ENCODE peak calls at places on chromosome 1, in ten cellular contexts. Z, G, V, W, O, A, K, J, F and P are unnamed samples.

GRCh38 chr1:51661081-51661518 is 44.2 kb downstream of the OSBPL9 start:
- DNase-seq in V (no peak), J (peak), Z (no peak), K (no peak), W (peak), O (no peak), F (peak), G (peak), A (no peak), P (peak)

GRCh38 chr1:178650950-178651461 is 74.0 kb upstream of the RALGPS2 start:
- DNase-seq in V (no peak), W (no peak), G (peak), A (peak), O (no peak), F (peak), J (no peak), K (no peak), Z (no peak), P (no peak)

GRCh38 chr1:84271452-84272273 is 29.8 kb upstream of the SAMD13 start:
- DNase-seq in V (no peak), W (no peak), G (no peak), F (peak), K (peak), A (no peak), O (no peak), J (peak), Z (no peak), P (no peak)

GRCh38 chr1:92870591-92870990 is 38.8 kb downstream of the RPL5 start:
- DNase-seq in W (no peak), F (no peak), G (no peak), V (no peak), Z (no peak), K (no peak), O (no peak), J (no peak), A (no peak), P (no peak)

GRCh38 chr1:5615076-5615475 is 377.1 kb downstream of the NPHP4 start:
- DNase-seq in J (no peak), F (no peak), W (no peak), O (no peak), K (no peak), V (no peak), G (no peak), Z (no peak), A (no peak), P (no peak)

GRCh38 chr1:207747627-207748492 is 4.0 kb upstream of the CD46 start:
- DNase-seq in Z (no peak), K (no peak), V (no peak), W (no peak), G (no peak), O (no peak), F (no peak), J (no peak), A (no peak), P (no peak)

GRCh38 chr1:197915797-197916686 is 1.1 kb upstream of the LHX9 start:
- DNase-seq in A (peak), K (peak), V (peak), J (peak), G (peak), Z (no peak), F (peak), O (peak), W (peak), P (peak)

GRCh38 chr1:76494807-76495206 is 372.5 kb upstream of the ST6GALNAC5 start:
- DNase-seq in W (no peak), J (no peak), A (no peak), Z (no peak), V (no peak), G (no peak), O (no peak), F (peak), K (no peak), P (no peak)

GRCh38 chr1:27634166-27634981 is 611 bp downstream of the FGR start:
- DNase-seq in Z (no peak), O (peak), A (no peak), G (peak), F (no peak), V (peak), K (peak), J (no peak), W (no peak), P (no peak)

GRCh38 chr1:78157162-78157561 is 111.4 kb downstream of the GIPC2 start:
- DNase-seq in A (no peak), Z (no peak), G (peak), V (no peak), O (no peak), F (peak), K (no peak), J (peak), W (peak), P (peak)

GRCh38 chr1:43868741-43869067 is 64.9 kb upstream of the ARTN start:
- DNase-seq in F (peak), G (peak), J (peak), O (no peak), K (no peak), W (no peak), Z (no peak), V (no peak), A (no peak), P (peak)

GRCh38 chr1:22295856-22296255 is 153.0 kb upstream of the WNT4 start:
- DNase-seq in O (no peak), K (no peak), G (no peak), F (no peak), A (no peak), J (no peak), V (no peak), Z (no peak), W (no peak), P (no peak)

GRCh38 chr1:8874230-8875201 is 4.0 kb downstream of the ENO1 start:
- DNase-seq in F (peak), G (peak), V (no peak), Z (no peak), W (no peak), A (no peak), O (no peak), K (no peak), J (no peak), P (no peak)

GRCh38 chr1:217921126-217921900 is 290.2 kb downstream of the SPATA17 start:
- DNase-seq in G (no peak), K (no peak), F (peak), O (no peak), Z (no peak), J (peak), A (no peak), V (no peak), W (no peak), P (peak)

GRCh38 chr1:7607097-7607496 is 164.0 kb upstream of the VAMP3 start:
- DNase-seq in J (no peak), G (no peak), K (no peak), O (no peak), F (no peak), Z (no peak), A (no peak), V (no peak), W (no peak), P (no peak)

GRCh38 chr1:226632922-226633351 is 84.4 kb downstream of the STUM start:
- DNase-seq in W (no peak), A (no peak), K (no peak), J (no peak), G (no peak), Z (no peak), V (no peak), F (no peak), O (peak), P (no peak)

GRCh38 chr1:207847116-207847515 is 63.8 kb downstream of the CD34 start:
- DNase-seq in Z (no peak), A (no peak), F (peak), O (no peak), K (no peak), G (peak), W (no peak), J (peak), V (no peak), P (peak)

GRCh38 chr1:41435570-41436178 is 48.8 kb downstream of the EDN2 start:
- DNase-seq in K (peak), O (no peak), G (no peak), W (no peak), J (peak), Z (no peak), V (peak), F (no peak), A (peak), P (no peak)

GRCh38 chr1:47440052-47440848 is 2.4 kb downstream of the FOXD2 start:
- DNase-seq in J (no peak), K (no peak), G (no peak), Z (no peak), O (no peak), V (peak), F (no peak), W (no peak), A (no peak), P (no peak)

GRCh38 chr1:201260236-201260591 is 23.1 kb upstream of the PKP1 start:
- DNase-seq in F (peak), Z (no peak), O (no peak), V (peak), W (no peak), K (no peak), G (peak), J (no peak), A (peak), P (peak)

GRCh38 chr1:59673575-59674467 is 140.9 kb upstream of the HOOK1 start:
- DNase-seq in Z (peak), W (no peak), O (peak), F (no peak), V (no peak), K (no peak), G (no peak), J (no peak), A (no peak), P (peak)

GRCh38 chr1:197745911-197746310 is 29.4 kb downstream of the DENND1B start:
- DNase-seq in J (no peak), K (no peak), G (no peak), Z (no peak), O (no peak), F (no peak), W (no peak), A (no peak), V (no peak), P (no peak)

GRCh38 chr1:232319106-232319505 is 310.8 kb downstream of the SIPA1L2 start:
- DNase-seq in W (no peak), F (no peak), K (no peak), G (peak), J (no peak), O (no peak), Z (peak), V (peak), A (no peak), P (peak)

GRCh38 chr1:47241114-47242113 is 9.4 kb upstream of the TAL1 start:
- DNase-seq in F (no peak), G (peak), Z (no peak), O (no peak), W (no peak), A (no peak), J (no peak), K (no peak), V (no peak), P (no peak)

GRCh38 chr1:43314233-43314632 is 13.5 kb downstream of the TIE1 start:
- DNase-seq in K (no peak), J (no peak), O (no peak), F (peak), G (no peak), Z (no peak), W (no peak), A (no peak), V (no peak), P (no peak)

GRCh38 chr1:18998016-18998724 is 41.7 kb upstream of the IFFO2 start:
- DNase-seq in W (no peak), A (peak), K (no peak), Z (peak), F (no peak), J (peak), O (no peak), G (no peak), V (no peak), P (peak)

GRCh38 chr1:59025201-59025600 is 241.4 kb upstream of the JUN start:
- DNase-seq in V (no peak), Z (no peak), G (no peak), A (no peak), O (no peak), K (no peak), F (peak), J (peak), W (no peak), P (no peak)

GRCh38 chr1:154391086-154391770 is 13.9 kb upstream of the IL6R start:
- DNase-seq in G (no peak), J (no peak), V (no peak), K (no peak), W (no peak), A (no peak), O (peak), Z (no peak), F (no peak), P (peak)
- TF ChIP-seq CTCF in G (no peak), J (no peak), V (no peak), K (no peak), W (no peak), A (no peak), O (no peak), Z (no peak), F (no peak), P (no peak)

DNA sequence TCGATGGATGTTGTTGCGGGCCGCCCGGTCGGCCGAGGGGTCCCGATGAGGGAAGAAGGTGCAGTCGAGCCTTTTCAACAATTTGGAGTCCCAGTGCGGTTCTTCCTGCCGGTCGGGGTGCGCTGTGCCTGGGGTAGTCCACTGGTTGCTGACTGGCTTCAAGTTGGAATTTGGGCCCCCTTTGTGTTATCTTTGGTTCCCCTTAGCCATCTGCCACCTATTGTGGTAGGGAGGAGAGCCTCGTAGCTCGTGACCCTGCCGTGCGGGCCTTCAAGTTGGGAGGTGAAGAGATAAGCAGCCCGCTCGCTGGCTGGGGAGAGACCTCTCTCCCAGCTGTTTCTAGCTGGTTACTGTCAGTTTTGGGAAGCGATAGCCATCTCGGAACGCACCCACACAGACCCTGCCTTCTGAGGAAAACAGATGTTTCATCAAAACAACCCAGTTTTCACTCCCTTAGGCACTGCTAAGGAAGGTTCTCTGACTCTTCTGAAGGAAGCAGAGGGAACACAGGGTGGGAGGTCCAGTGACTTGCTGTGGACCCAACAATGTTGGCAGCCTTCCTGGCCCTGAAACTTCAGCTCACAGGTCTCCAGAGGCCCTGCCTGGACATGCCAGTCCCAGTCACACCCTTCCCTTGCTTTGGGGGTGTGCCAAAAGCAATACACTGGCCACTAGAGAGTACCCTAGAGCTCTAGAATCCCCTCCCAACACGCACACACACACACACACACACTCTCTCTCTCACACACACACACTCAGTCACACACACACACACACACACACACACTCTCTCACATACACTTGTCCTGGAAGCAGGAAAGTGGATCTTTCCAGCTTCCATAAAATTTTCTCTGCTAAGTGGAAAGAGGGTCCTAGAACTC is 1.0 kb downstream of the BTG2 start:
- DNase-seq in F (peak), J (peak), G (peak), V (peak), Z (peak), K (peak), A (peak), O (peak), W (peak), P (peak)
- TF ChIP-seq CTCF in F (no peak), J (no peak), G (no peak), V (no peak), Z (no peak), K (peak), A (peak), O (no peak), W (no peak), P (no peak)

GRCh38 chr1:13224480-13225060 is 1.4 kb downstream of the PRAMEF18 start:
- DNase-seq in F (no peak), K (no peak), V (no peak), O (peak), W (no peak), A (no peak), Z (no peak), J (no peak), G (no peak), P (no peak)

DNA sequence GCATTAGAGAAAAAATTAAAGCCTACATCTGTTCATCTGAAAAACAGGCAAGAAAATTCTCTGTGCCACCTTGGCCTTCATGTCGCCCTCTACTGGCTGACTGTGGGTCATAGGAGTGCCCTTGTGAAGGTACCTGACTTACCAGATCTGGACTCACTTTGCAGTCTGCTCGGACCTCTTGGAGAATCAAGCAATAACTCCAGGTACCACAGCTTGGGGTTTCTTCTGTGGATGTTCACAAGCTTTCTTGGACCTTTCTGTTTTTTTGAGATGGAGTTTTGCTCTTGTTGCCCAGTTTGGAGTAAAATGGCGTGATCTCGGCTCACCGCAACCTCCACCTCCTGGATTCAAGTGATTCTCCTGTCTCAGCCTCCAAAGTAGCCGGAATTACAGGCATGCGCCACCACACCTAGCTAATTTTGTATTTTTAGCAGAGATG is 2.4 kb upstream of the PRAMEF18 start:
- DNase-seq in A (peak), V (no peak), J (no peak), O (peak), F (no peak), K (no peak), G (no peak), W (no peak), Z (no peak), P (peak)
- TF ChIP-seq CTCF in A (peak), V (peak), J (no peak), O (peak), F (peak), K (no peak), G (no peak), W (no peak), Z (no peak), P (peak)

GRCh38 chr1:17909634-17910033 is 154.5 kb downstream of the ACTL8 start:
- DNase-seq in V (no peak), Z (no peak), O (peak), K (peak), F (peak), A (peak), W (no peak), J (no peak), G (peak), P (peak)
- TF ChIP-seq CTCF in V (peak), Z (no peak), O (peak), K (peak), F (peak), A (peak), W (peak), J (peak), G (peak), P (peak)

DNA sequence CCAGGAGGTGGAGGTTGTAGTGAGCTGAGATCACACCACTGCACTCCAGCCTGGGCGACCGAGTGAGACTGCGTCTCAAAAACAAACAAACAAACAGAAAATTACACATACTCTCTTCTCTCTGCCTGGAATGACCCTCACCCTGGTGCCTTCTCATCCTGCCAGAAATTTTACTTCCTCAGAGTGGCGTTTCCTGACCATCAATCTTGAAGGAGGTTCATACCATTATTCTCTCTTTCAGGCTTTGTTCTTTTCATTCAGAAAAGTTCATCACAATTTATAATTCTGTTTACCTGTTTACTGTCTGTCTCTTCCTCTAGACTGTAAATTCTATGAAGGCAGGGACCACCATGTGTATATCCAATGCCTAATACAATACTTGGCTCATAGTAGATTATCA is 79.3 kb downstream of the RPS6KA1 start:
- DNase-seq in K (no peak), J (no peak), F (peak), G (peak), W (no peak), A (no peak), Z (no peak), O (no peak), V (no peak), P (no peak)
- TF ChIP-seq CTCF in K (no peak), J (no peak), F (no peak), G (no peak), W (no peak), A (no peak), Z (no peak), O (no peak), V (no peak), P (no peak)

GRCh38 chr1:236064674-236065508 is at the start of gene NID1:
- DNase-seq in F (peak), O (peak), Z (peak), J (peak), G (peak), W (no peak), A (peak), K (peak), V (peak), P (no peak)
- TF ChIP-seq CTCF in F (no peak), O (peak), Z (peak), J (no peak), G (peak), W (peak), A (peak), K (peak), V (peak), P (no peak)

GRCh38 chr1:48673725-48674124 is 103.0 kb downstream of the BEND5 start:
- DNase-seq in O (no peak), G (no peak), F (no peak), W (no peak), Z (no peak), V (no peak), J (no peak), A (peak), K (peak), P (no peak)
- TF ChIP-seq CTCF in O (no peak), G (no peak), F (peak), W (no peak), Z (no peak), V (no peak), J (no peak), A (peak), K (peak), P (no peak)

GRCh38 chr1:88800382-88801051 is 90.8 kb downstream of the GTF2B start:
- DNase-seq in K (peak), J (peak), Z (no peak), W (peak), F (peak), A (peak), O (no peak), G (peak), V (peak), P (peak)
- TF ChIP-seq CTCF in K (peak), J (peak), Z (peak), W (peak), F (peak), A (peak), O (peak), G (peak), V (peak), P (peak)

GRCh38 chr1:53682881-53683280 is 56.1 kb downstream of the GLIS1 start:
- DNase-seq in V (no peak), Z (no peak), F (no peak), O (no peak), J (no peak), A (no peak), K (no peak), G (no peak), W (no peak), P (no peak)

GRCh38 chr1:53682369-53682685 is 56.6 kb downstream of the GLIS1 start:
- DNase-seq in W (no peak), K (no peak), A (no peak), V (no peak), G (no peak), Z (no peak), O (no peak), F (no peak), J (no peak), P (no peak)

GRCh38 chr1:53684741-53685140 is 54.2 kb downstream of the GLIS1 start:
- DNase-seq in F (no peak), G (no peak), W (no peak), K (no peak), O (no peak), J (no peak), V (no peak), A (no peak), Z (no peak), P (no peak)

GRCh38 chr1:53685272-53686051 is 53.5 kb downstream of the GLIS1 start:
- DNase-seq in K (peak), O (no peak), A (peak), V (peak), G (peak), W (no peak), F (no peak), Z (no peak), J (peak), P (no peak)

GRCh38 chr1:53683986-53684740 is 54.8 kb downstream of the GLIS1 start:
- DNase-seq in A (peak), F (no peak), W (no peak), Z (no peak), G (no peak), K (peak), O (no peak), J (no peak), V (no peak), P (peak)
- TF ChIP-seq CTCF in A (peak), F (peak), W (peak), Z (no peak), G (peak), K (peak), O (no peak), J (peak), V (peak), P (no peak)

DNA sequence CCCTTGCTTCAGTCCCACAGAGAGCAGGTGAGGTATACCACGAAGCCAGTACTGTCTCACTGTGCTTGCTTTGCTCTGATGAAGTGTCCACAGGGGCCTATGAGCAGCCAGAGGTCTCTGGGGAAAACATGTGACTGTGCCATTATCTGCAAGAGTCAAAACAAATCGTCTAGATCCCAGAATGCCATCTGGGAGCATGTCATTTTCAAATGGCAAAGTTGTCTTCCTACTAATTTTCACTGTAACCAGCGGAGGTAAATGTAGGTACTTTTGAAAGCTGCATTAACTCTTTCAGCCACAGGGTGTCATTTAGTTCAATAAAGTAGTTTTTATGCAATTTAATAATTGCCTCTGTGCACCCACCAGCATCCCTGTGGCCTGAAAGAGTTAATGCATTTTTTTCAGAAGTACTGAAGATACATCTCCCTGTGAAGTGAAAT is 173.6 kb upstream of the SGIP1 start:
- DNase-seq in K (no peak), W (no peak), O (no peak), V (no peak), F (no peak), J (no peak), A (no peak), Z (no peak), G (no peak), P (no peak)
- TF ChIP-seq CTCF in K (peak), W (no peak), O (no peak), V (peak), F (no peak), J (peak), A (no peak), Z (peak), G (peak), P (no peak)